ENCODE peak calls at places on chromosomes 12 and 14, in four cellular contexts. N is body of pancreas, V is cardiac muscle cell, T is PC-3. G is an unnamed sample.

GRCh38 chr14:100467939-100468338 is 119.3 kb downstream of the BEGAIN start:
- DNase-seq in N (no peak), V (no peak), T (no peak), G (no peak)

GRCh38 chr14:21723431-21724045 is 49.9 kb upstream of the OR4E1 start:
- DNase-seq in N (no peak), V (peak; percentile 81), T (peak; percentile 32), G (no peak)

GRCh38 chr12:108449478-108449877 is 65.6 kb upstream of the FICD start:
- DNase-seq in N (no peak), V (no peak), T (no peak), G (no peak)

GRCh38 chr14:51780006-51780692 is 80.3 kb upstream of the GNG2 start:
- DNase-seq in N (peak; percentile 89), V (peak; percentile 79), T (peak; percentile 85), G (peak; percentile 70)

GRCh38 chr14:105173901-105174894 is 5.6 kb upstream of the JAG2 start:
- DNase-seq in N (no peak), V (no peak), T (no peak), G (no peak)

GRCh38 chr14:91378945-91379932 is 38.4 kb downstream of the CCDC88C start:
- DNase-seq in N (no peak), V (no peak), T (peak; percentile 18), G (no peak)

GRCh38 chr12:4228122-4228580 is 45.4 kb upstream of the CCND2 start:
- DNase-seq in N (no peak), V (no peak), T (no peak), G (no peak)

GRCh38 chr14:91399868-91400640 is 17.6 kb downstream of the CCDC88C start:
- DNase-seq in N (peak; percentile 49), V (no peak), T (no peak), G (no peak)

GRCh38 chr12:90816353-90817089 is 138.5 kb downstream of the CCER1 start:
- DNase-seq in N (no peak), V (no peak), T (peak; percentile 88), G (no peak)

GRCh38 chr12:78095623-78096022 is 264.9 kb downstream of the NAV3 start:
- DNase-seq in N (no peak), V (no peak), T (peak; percentile 48), G (no peak)

GRCh38 chr12:64675795-64676194 is 65.5 kb downstream of the RASSF3 start:
- DNase-seq in N (peak; percentile 85), V (no peak), T (peak; percentile 30), G (peak; percentile 71)

GRCh38 chr14:89440997-89441909 is 24.2 kb upstream of the FOXN3 start:
- DNase-seq in N (no peak), V (no peak), T (no peak), G (no peak)

GRCh38 chr12:128754275-128754674 is 69.5 kb downstream of the SLC15A4 start:
- DNase-seq in N (no peak), V (no peak), T (no peak), G (no peak)

GRCh38 chr12:8697120-8697475 is 693 bp upstream of the RIMKLB start:
- DNase-seq in N (peak; percentile 41), V (peak; percentile 58), T (no peak), G (peak; percentile 21)

GRCh38 chr12:15001733-15002471 is 29.1 kb downstream of the PDE6H start:
- DNase-seq in N (peak; percentile 19), V (peak; percentile 50), T (no peak), G (peak; percentile 42)

GRCh38 chr12:112380663-112381420 is 1.4 kb downstream of the HECTD4 start:
- DNase-seq in N (no peak), V (peak; percentile 10), T (peak; percentile 38), G (peak; percentile 48)

GRCh38 chr12:123532021-123532420 is 1.5 kb downstream of the RILPL1 start:
- DNase-seq in N (peak; percentile 9), V (no peak), T (no peak), G (no peak)

GRCh38 chr12:116313194-116313910 is 35.9 kb upstream of the MED13L start:
- DNase-seq in N (no peak), V (no peak), T (no peak), G (no peak)

GRCh38 chr14:95200404-95200803 is 43.1 kb upstream of the DICER1 start:
- DNase-seq in N (peak; percentile 72), V (peak; percentile 85), T (no peak), G (no peak)

GRCh38 chr14:70036665-70037064 is 152.1 kb downstream of the SLC8A3 start:
- DNase-seq in N (no peak), V (peak; percentile 50), T (no peak), G (no peak)

GRCh38 chr12:83826112-83826511 is 1086.5 kb downstream of the SLC6A15 start:
- DNase-seq in N (peak; percentile 69), V (peak; percentile 21), T (peak; percentile 79), G (no peak)

GRCh38 chr12:13171921-13172859 is 24.3 kb upstream of the EMP1 start:
- DNase-seq in N (no peak), V (peak; percentile 53), T (peak; percentile 64), G (peak; percentile 69)

GRCh38 chr14:59847711-59848110 is 22.9 kb downstream of the RTN1 start:
- DNase-seq in N (peak; percentile 22), V (no peak), T (no peak), G (no peak)

GRCh38 chr14:23056956-23057756 is at the start of gene CDH24:
- DNase-seq in N (peak; percentile 82), V (peak; percentile 86), T (peak; percentile 75), G (peak; percentile 64)

GRCh38 chr12:47193066-47193465 is 113.3 kb upstream of the AMIGO2 start:
- DNase-seq in N (no peak), V (no peak), T (no peak), G (no peak)

GRCh38 chr14:23125933-23126524 is 7.0 kb upstream of the CEBPE start:
- DNase-seq in N (no peak), V (no peak), T (no peak), G (no peak)

GRCh38 chr14:106844608-106845285 is 1318.4 kb downstream of the TMEM121 start:
- DNase-seq in N (peak; percentile 70), V (no peak), T (peak; percentile 51), G (no peak)

GRCh38 chr12:88393017-88393767 is 187.1 kb downstream of the KITLG start:
- DNase-seq in N (peak; percentile 8), V (peak; percentile 27), T (peak; percentile 55), G (no peak)

DNA sequence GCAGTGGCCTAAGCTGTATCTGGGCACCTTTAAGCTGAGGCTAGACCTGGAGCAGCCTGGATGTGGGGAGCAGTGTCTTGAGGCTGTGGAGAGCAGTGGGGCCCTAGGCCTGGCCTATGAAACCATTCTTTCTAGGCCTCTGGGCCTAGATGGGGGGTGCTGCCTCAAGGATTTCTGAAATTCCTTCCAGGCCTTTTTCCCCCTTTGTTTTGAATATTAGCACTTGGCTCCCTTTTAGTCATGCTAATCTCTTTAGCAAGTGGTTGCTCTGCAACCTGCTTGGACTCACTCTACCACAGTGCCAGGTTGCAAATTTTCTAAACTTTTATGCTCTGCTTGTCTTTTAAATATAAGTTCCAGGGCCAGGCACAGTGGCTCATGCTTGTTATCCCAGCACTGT is 41.6 kb upstream of the RFX4 start:
- DNase-seq in N (no peak), V (no peak), T (no peak), G (no peak)
- H3K4me1 ChIP-seq in N (no peaks in the 10 kb centered on the region), V (no peaks in the 10 kb centered on the region), T (no peaks in the 10 kb centered on the region), G (no peaks in the 10 kb centered on the region)

DNA sequence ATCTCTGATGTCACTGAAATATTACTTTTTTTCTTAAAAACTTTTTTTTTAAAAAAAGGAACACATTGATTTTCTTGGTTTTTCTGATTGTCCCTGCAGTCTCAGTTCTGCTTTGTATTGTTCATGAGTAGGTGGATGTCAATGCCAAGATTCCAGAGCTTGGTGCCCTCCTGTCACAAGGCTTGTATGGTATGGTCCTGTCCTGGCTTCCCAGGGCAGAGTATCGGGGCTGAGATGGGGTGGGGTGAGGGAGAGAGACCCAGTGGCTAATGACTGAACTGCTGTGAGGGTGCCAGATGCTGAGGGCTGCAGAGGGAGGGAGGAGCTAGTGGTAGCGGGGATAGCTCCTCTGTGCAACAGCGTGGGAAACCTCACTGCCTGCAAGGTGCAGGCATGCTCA is 4.4 kb upstream of the CTDSP2 start:
- DNase-seq in N (no peak), V (no peak), T (no peak), G (no peak)
- H3K27ac ChIP-seq in N (no peak overlapping the region), V (peak overlapping the region; percentile 96), T (no peak overlapping the region), G (no peak overlapping the region)

DNA sequence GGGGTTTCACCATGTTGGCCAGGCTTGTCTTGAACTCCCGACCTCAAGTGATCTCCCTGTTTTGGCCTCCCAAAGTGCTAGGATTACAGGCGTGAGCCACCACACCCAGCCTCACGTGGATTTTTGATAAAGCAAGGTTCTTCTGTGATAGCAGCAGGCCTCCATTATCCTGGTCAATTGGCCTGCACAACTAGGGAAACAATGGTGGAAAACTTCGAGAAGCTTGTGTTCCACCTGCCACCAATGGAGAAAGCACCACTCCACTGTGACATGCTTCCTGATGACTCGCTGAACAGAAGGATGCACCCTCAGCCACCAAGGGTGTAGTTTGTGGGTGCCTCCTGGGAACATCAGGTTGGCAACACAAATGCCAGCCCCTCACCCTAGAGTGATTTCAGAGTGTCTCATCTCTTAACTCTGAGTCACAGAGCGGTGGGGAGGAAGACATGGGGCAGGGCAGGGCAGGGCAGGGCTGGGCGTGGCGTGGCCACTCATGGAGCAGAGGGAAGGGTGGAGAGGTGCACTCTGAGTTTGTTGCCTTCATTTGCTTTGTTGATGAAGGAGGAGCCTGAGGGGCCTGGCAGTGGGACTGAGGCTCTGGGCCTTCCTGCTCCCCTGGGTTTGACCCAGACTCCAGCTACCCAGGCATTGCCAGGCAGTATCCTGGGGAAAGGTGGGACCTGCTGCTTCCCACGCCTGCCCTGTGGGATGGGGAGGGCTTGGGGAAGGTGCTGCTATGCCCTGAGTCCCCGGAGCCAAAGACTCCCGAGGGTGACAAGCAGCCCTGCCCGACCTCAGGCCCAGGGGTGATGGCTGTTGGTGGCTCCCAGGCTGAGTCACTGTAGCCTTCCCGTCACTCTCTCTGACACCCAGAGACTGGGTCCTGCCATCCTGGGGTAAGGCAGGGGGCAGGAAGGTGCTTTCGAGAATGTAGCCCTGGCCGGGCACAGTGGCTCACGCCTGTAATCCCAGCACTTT is 18.0 kb upstream of the ANKRD9 start:
- DNase-seq in N (no peak), V (no peak), T (peak; percentile 94), G (no peak)
- H3K4me1 ChIP-seq in N (peaks cover 9% of the 10 kb centered on the region), V (no peaks in the 10 kb centered on the region), T (peaks cover 43% of the 10 kb centered on the region), G (peaks cover 10% of the 10 kb centered on the region)

GRCh38 chr12:2845280-2845679 is 10.4 kb upstream of the NRIP2 start:
- DNase-seq in N (no peak), V (no peak), T (no peak), G (peak; percentile 46)
- H3K27ac ChIP-seq in N (no peak overlapping the region), V (peak overlapping the region; percentile 16), T (no peak overlapping the region), G (peak overlapping the region; percentile 1)

DNA sequence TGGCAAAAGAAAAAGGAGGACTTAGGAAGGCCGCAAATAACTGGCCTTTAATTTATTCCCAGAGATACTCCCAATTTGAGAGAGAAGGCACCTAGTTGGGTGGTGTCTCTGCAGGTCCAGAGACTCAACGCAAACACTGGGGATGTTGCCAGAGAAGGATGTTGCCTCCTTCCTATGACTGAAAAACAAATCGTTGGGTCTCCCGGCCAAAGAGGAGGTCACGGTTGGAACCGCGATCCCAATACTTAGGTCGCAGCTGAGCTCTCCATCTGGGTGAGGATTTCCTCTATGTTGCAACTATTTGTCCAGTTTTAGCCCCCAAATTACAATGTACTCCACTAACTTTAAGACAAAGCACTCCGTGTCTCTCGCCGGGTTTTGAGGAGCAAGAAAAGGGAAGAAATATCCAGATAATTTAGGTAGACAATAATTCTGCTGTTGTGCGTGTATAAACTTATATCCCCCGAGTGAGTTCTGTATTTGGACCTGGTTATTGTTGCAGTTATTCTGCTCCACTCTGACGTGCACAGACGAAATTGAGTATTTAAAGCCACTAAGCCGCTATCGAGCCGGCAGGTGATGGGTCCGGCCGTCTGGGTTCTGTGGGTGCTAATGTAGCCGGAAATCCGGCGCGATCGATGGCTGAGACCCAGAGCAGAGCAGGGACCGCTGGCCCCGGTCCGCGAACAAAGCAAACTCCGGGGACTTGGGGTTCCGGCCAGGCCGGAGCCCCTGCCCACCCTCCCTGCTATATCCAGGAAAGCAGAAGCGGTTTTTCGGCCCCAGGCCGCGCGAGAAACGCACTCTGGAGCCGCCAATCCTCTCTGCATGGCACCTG is 5.7 kb downstream of the HOXC12 start:
- DNase-seq in N (no peak), V (no peak), T (no peak), G (no peak)
- H3K4me1 ChIP-seq in N (peaks cover 14% of the 10 kb centered on the region), V (no peaks in the 10 kb centered on the region), T (no peaks in the 10 kb centered on the region), G (no peaks in the 10 kb centered on the region)

G was measured in fibroblast of lung.